ENCODE peak calls at places on chromosome 20, in four cellular contexts. R is GM12878, I is HepG2, N is K562. C is an unnamed sample. For H3K4me1, the result is how much of the 10 kb centered on the place peaks cover.

GRCh38 chr20:12287575-12287974 is 369.9 kb downstream of the BTBD3 start:
- DNase-seq in R (no peak), I (no peak), N (no peak), C (no peak)

GRCh38 chr20:58408603-58409246 is 19.7 kb downstream of the VAPB start:
- DNase-seq in R (no peak), I (peak), N (no peak), C (no peak)

GRCh38 chr20:41261260-41261659 is 56.3 kb downstream of the ZHX3 start:
- DNase-seq in R (no peak), I (no peak), N (no peak), C (no peak)

GRCh38 chr20:34390769-34391447 is 27.8 kb downstream of the ITCH start:
- DNase-seq in R (no peak), I (peak), N (peak), C (peak)

GRCh38 chr20:43662943-43663655 is 3.8 kb upstream of the MYBL2 start:
- DNase-seq in R (no peak), I (no peak), N (peak), C (peak)

GRCh38 chr20:24896984-24897383 is 52.1 kb upstream of the CST7 start:
- DNase-seq in R (no peak), I (no peak), N (no peak), C (no peak)

GRCh38 chr20:36848078-36848660 is 27.8 kb upstream of the TLDC2 start:
- DNase-seq in R (no peak), I (no peak), N (no peak), C (no peak)

GRCh38 chr20:62704341-62704948 is 4.2 kb upstream of the NTSR1 start:
- DNase-seq in R (no peak), I (peak), N (peak), C (peak)

GRCh38 chr20:665276-665675 is 10.3 kb downstream of the SCRT2 start:
- DNase-seq in R (no peak), I (no peak), N (no peak), C (no peak)

GRCh38 chr20:41617059-41617921 is 887 bp downstream of the CHD6 start:
- DNase-seq in R (no peak), I (peak), N (peak), C (peak)

GRCh38 chr20:3679749-3680700 is 1.8 kb downstream of the ADAM33 start:
- DNase-seq in R (no peak), I (no peak), N (no peak), C (no peak)

GRCh38 chr20:52217689-52218395 is 26.3 kb upstream of the ZFP64 start:
- DNase-seq in R (no peak), I (no peak), N (no peak), C (no peak)

GRCh38 chr20:20024942-20025341 is 7.8 kb downstream of the NAA20 start:
- DNase-seq in R (no peak), I (no peak), N (no peak), C (no peak)

GRCh38 chr20:47875302-47876025 is 90.2 kb upstream of the SULF2 start:
- DNase-seq in R (no peak), I (no peak), N (no peak), C (no peak)

GRCh38 chr20:33986560-33987216 is 7.0 kb upstream of the RALY start:
- DNase-seq in R (no peak), I (no peak), N (no peak), C (no peak)

GRCh38 chr20:34150616-34151015 is 38.6 kb upstream of the EIF2S2 start:
- DNase-seq in R (no peak), I (no peak), N (no peak), C (no peak)

GRCh38 chr20:50578061-50578777 is 68.0 kb downstream of the PTPN1 start:
- DNase-seq in R (no peak), I (no peak), N (no peak), C (no peak)

GRCh38 chr20:23702021-23702420 is 13.2 kb upstream of the CST4 start:
- DNase-seq in R (no peak), I (no peak), N (no peak), C (no peak)

GRCh38 chr20:47276856-47277541 is 79.5 kb downstream of the ZMYND8 start:
- DNase-seq in R (no peak), I (no peak), N (no peak), C (no peak)

GRCh38 chr20:34271961-34272360 is 30.7 kb downstream of the ASIP start:
- DNase-seq in R (no peak), I (no peak), N (no peak), C (no peak)

GRCh38 chr20:5772704-5773103 is 22.5 kb downstream of the SHLD1 start:
- DNase-seq in R (no peak), I (no peak), N (no peak), C (no peak)

GRCh38 chr20:14989891-14990290 is 652.5 kb upstream of the FLRT3 start:
- DNase-seq in R (no peak), I (no peak), N (no peak), C (no peak)

GRCh38 chr20:25246182-25246943 is 1.5 kb upstream of the PYGB start:
- DNase-seq in R (no peak), I (no peak), N (no peak), C (no peak)

GRCh38 chr20:37845261-37845681 is 57.7 kb upstream of the VSTM2L start:
- DNase-seq in R (no peak), I (no peak), N (peak), C (no peak)

GRCh38 chr20:13517801-13518200 is 120.9 kb downstream of the TASP1 start:
- DNase-seq in R (no peak), I (no peak), N (no peak), C (no peak)

GRCh38 chr20:58070664-58071499 is 157.6 kb downstream of the ANKRD60 start:
- DNase-seq in R (no peak), I (no peak), N (no peak), C (no peak)

GRCh38 chr20:32040142-32040953 is 11.7 kb upstream of the HCK start:
- DNase-seq in R (no peak), I (no peak), N (no peak), C (no peak)

GRCh38 chr20:49704932-49705336 is 8.7 kb downstream of the B4GALT5 start:
- DNase-seq in R (no peak), I (no peak), N (no peak), C (no peak)

GRCh38 chr20:42577193-42577592 is 612.5 kb downstream of the PTPRT start:
- DNase-seq in R (no peak), I (no peak), N (no peak), C (no peak)

GRCh38 chr20:22582960-22583772 is 1.2 kb downstream of the FOXA2 start:
- DNase-seq in R (no peak), I (peak), N (no peak), C (peak)
- H3K4me1 ChIP-seq in R (under half), I (half or more), N (under half), C (half or more)

GRCh38 chr20:44966030-44966961 is at the start of gene STK4:
- DNase-seq in R (peak), I (peak), N (peak), C (peak)

GRCh38 chr20:44970243-44970757 is 4.0 kb downstream of the STK4 start:
- DNase-seq in R (no peak), I (no peak), N (peak), C (no peak)

GRCh38 chr20:44969320-44969879 is 3.1 kb downstream of the STK4 start:
- DNase-seq in R (no peak), I (no peak), N (peak), C (no peak)

GRCh38 chr20:44965651-44966029 is 672 bp upstream of the STK4 start:
- DNase-seq in R (no peak), I (no peak), N (no peak), C (no peak)

DNA sequence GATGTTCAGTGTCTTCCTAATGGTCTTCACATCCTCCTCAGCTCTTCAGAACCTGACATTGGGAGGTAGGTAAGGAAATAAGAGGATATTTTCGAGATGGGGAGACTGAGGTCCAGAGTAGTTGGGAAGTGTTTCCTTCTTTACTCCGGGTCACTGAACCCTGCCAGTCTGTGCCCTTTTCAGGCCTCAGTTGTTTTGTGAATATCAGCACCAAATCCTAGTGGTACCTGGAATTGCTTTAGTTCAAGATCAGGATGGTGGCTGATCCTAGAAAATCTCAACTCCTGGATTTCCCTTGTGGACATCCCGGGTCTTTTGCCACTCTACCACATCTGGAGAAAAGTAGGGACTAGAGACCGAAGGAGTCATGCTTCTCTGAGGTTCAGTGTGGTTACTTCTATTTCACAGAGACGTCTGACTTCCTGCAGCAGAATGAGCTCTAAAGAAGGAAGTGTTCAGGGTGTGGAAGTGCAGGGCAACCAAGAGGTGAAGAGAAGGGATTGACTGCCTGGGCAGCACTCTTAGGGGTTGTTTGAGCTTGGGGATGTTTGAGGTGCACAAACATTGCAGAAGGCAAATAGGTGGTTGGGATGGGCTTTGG is 995 bp downstream of the STK4 start:
- DNase-seq in R (no peak), I (peak), N (peak), C (no peak)
- TF ChIP-seq CHD4 in R (no peak), I (no peak), N (no peak), C (no peak)

DNA sequence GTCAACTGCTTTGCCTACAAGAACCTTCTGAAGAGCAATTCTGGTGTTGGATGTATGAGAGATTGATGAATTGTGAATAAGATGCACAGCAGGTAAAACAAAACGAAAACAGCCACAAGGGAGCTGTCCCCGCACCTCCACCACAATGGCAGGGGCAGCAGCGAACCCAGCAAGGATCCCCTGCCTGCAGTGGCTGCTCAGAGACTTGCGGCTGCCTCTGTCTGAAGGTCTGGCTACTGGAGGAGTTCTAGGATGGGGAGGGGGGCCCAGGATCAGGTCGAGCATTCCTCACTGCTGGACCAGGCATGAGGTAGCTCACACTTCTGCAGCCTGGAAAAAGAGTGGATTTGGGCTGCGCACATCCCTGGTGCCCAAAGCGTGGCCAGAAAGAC is 523.5 kb downstream of the CDH26 start:
- DNase-seq in R (no peak), I (no peak), N (no peak), C (no peak)
- H3K4me2 ChIP-seq in R (no peak), I (no peak), N (no peak), C (no peak)

GRCh38 chr20:22575737-22576136 is 8.6 kb downstream of the FOXA2 start:
- DNase-seq in R (no peak), I (no peak), N (no peak), C (no peak)

GRCh38 chr20:22572023-22572422 is 12.3 kb downstream of the FOXA2 start:
- DNase-seq in R (no peak), I (no peak), N (no peak), C (no peak)

GRCh38 chr20:22575087-22575721 is 9.2 kb downstream of the FOXA2 start:
- DNase-seq in R (no peak), I (peak), N (no peak), C (no peak)

GRCh38 chr20:22574545-22575086 is 9.8 kb downstream of the FOXA2 start:
- DNase-seq in R (no peak), I (no peak), N (no peak), C (no peak)

GRCh38 chr20:22572491-22572890 is 11.9 kb downstream of the FOXA2 start:
- DNase-seq in R (no peak), I (no peak), N (no peak), C (no peak)
- H3K4me1 ChIP-seq in R (under half), I (half or more), N (under half), C (under half)

GRCh38 chr20:54345301-54345724 is 130.1 kb upstream of the DOK5 start:
- DNase-seq in R (peak), I (no peak), N (no peak), C (peak)
- TF ChIP-seq CHD4 in R (no peak), I (no peak), N (no peak), C (no peak)

GRCh38 chr20:17824676-17825224 is 125.0 kb downstream of the BANF2 start:
- DNase-seq in R (no peak), I (no peak), N (no peak), C (no peak)

GRCh38 chr20:17827759-17828559 is 128.2 kb downstream of the BANF2 start:
- DNase-seq in R (no peak), I (peak), N (no peak), C (no peak)

GRCh38 chr20:17828598-17829144 is 128.9 kb downstream of the BANF2 start:
- DNase-seq in R (no peak), I (no peak), N (no peak), C (no peak)

GRCh38 chr20:17825251-17825691 is 125.5 kb downstream of the BANF2 start:
- DNase-seq in R (no peak), I (peak), N (no peak), C (no peak)

GRCh38 chr20:17825949-17826843 is 126.4 kb downstream of the BANF2 start:
- DNase-seq in R (peak), I (peak), N (no peak), C (no peak)
- H3K4me2 ChIP-seq in R (peak), I (peak), N (no peak), C (no peak)